ENCODE peak calls at places on chromosome 12, in seven cellular contexts. One of them, this sample, is unnamed.

GRCh38 chr12:57895337-57896138 is 45.8 kb upstream of the ATP23 start:
- DNase-seq in thyroid gland: no peak
- DNase-seq in activated T-helper 1 cell treated with Interleukin-2 at 50 U/mL for 16 hours: no peak
- DNase-seq in effector CD4-positive, alpha-beta T cell: no peak
- DNase-seq in H54: no peak
- DNase-seq in HEK293T: no peak
- DNase-seq in stimulated activated CD8-positive, alpha-beta memory T cell treated with anti-CD3 and anti-CD28 coated beads, Interleukin-2, amount 100 ng/mL, for 1 hour: no peak
- DNase-seq in this sample: no peak

GRCh38 chr12:112936927-112937326 is 1.3 kb upstream of the OAS3 start:
- DNase-seq in thyroid gland: no peak
- DNase-seq in activated T-helper 1 cell treated with Interleukin-2 at 50 U/mL for 16 hours: no peak
- DNase-seq in effector CD4-positive, alpha-beta T cell: no peak
- DNase-seq in H54: no peak
- DNase-seq in HEK293T: no peak
- DNase-seq in stimulated activated CD8-positive, alpha-beta memory T cell treated with anti-CD3 and anti-CD28 coated beads, Interleukin-2, amount 100 ng/mL, for 1 hour: no peak
- DNase-seq in this sample: no peak

GRCh38 chr12:43550831-43551270 is 1.2 kb downstream of the ADAMTS20 start:
- DNase-seq in thyroid gland: no peak
- DNase-seq in activated T-helper 1 cell treated with Interleukin-2 at 50 U/mL for 16 hours: no peak
- DNase-seq in effector CD4-positive, alpha-beta T cell: no peak
- DNase-seq in H54: no peak
- DNase-seq in HEK293T: no peak
- DNase-seq in stimulated activated CD8-positive, alpha-beta memory T cell treated with anti-CD3 and anti-CD28 coated beads, Interleukin-2, amount 100 ng/mL, for 1 hour: no peak
- DNase-seq in this sample: peak

GRCh38 chr12:53213348-53213747 is 6.3 kb upstream of the ITGB7 start:
- DNase-seq in thyroid gland: peak
- DNase-seq in activated T-helper 1 cell treated with Interleukin-2 at 50 U/mL for 16 hours: peak
- DNase-seq in effector CD4-positive, alpha-beta T cell: peak
- DNase-seq in H54: peak
- DNase-seq in HEK293T: peak
- DNase-seq in stimulated activated CD8-positive, alpha-beta memory T cell treated with anti-CD3 and anti-CD28 coated beads, Interleukin-2, amount 100 ng/mL, for 1 hour: peak
- DNase-seq in this sample: peak

GRCh38 chr12:100593490-100593889 is 20.0 kb downstream of the GAS2L3 start:
- DNase-seq in thyroid gland: no peak
- DNase-seq in activated T-helper 1 cell treated with Interleukin-2 at 50 U/mL for 16 hours: no peak
- DNase-seq in effector CD4-positive, alpha-beta T cell: no peak
- DNase-seq in H54: no peak
- DNase-seq in HEK293T: no peak
- DNase-seq in stimulated activated CD8-positive, alpha-beta memory T cell treated with anti-CD3 and anti-CD28 coated beads, Interleukin-2, amount 100 ng/mL, for 1 hour: no peak
- DNase-seq in this sample: no peak

GRCh38 chr12:93879476-93880376 is 202.6 kb downstream of the CRADD start:
- DNase-seq in thyroid gland: no peak
- DNase-seq in activated T-helper 1 cell treated with Interleukin-2 at 50 U/mL for 16 hours: no peak
- DNase-seq in effector CD4-positive, alpha-beta T cell: no peak
- DNase-seq in H54: no peak
- DNase-seq in HEK293T: no peak
- DNase-seq in stimulated activated CD8-positive, alpha-beta memory T cell treated with anti-CD3 and anti-CD28 coated beads, Interleukin-2, amount 100 ng/mL, for 1 hour: no peak
- DNase-seq in this sample: no peak

GRCh38 chr12:110234197-110235154 is 46.6 kb upstream of the ATP2A2 start:
- DNase-seq in thyroid gland: no peak
- DNase-seq in activated T-helper 1 cell treated with Interleukin-2 at 50 U/mL for 16 hours: no peak
- DNase-seq in effector CD4-positive, alpha-beta T cell: no peak
- DNase-seq in H54: no peak
- DNase-seq in HEK293T: no peak
- DNase-seq in stimulated activated CD8-positive, alpha-beta memory T cell treated with anti-CD3 and anti-CD28 coated beads, Interleukin-2, amount 100 ng/mL, for 1 hour: no peak
- DNase-seq in this sample: no peak

GRCh38 chr12:21265932-21266331 is 68.8 kb downstream of the SLCO1A2 start:
- DNase-seq in thyroid gland: no peak
- DNase-seq in activated T-helper 1 cell treated with Interleukin-2 at 50 U/mL for 16 hours: no peak
- DNase-seq in effector CD4-positive, alpha-beta T cell: no peak
- DNase-seq in H54: no peak
- DNase-seq in HEK293T: no peak
- DNase-seq in stimulated activated CD8-positive, alpha-beta memory T cell treated with anti-CD3 and anti-CD28 coated beads, Interleukin-2, amount 100 ng/mL, for 1 hour: no peak
- DNase-seq in this sample: no peak

GRCh38 chr12:32126720-32127119 is 20.1 kb downstream of the BICD1 start:
- DNase-seq in thyroid gland: no peak
- DNase-seq in activated T-helper 1 cell treated with Interleukin-2 at 50 U/mL for 16 hours: no peak
- DNase-seq in effector CD4-positive, alpha-beta T cell: no peak
- DNase-seq in H54: no peak
- DNase-seq in HEK293T: no peak
- DNase-seq in stimulated activated CD8-positive, alpha-beta memory T cell treated with anti-CD3 and anti-CD28 coated beads, Interleukin-2, amount 100 ng/mL, for 1 hour: no peak
- DNase-seq in this sample: no peak

GRCh38 chr12:12983420-12984035 is 16.5 kb downstream of the HEBP1 start:
- DNase-seq in thyroid gland: no peak
- DNase-seq in activated T-helper 1 cell treated with Interleukin-2 at 50 U/mL for 16 hours: no peak
- DNase-seq in effector CD4-positive, alpha-beta T cell: no peak
- DNase-seq in H54: peak
- DNase-seq in HEK293T: peak
- DNase-seq in stimulated activated CD8-positive, alpha-beta memory T cell treated with anti-CD3 and anti-CD28 coated beads, Interleukin-2, amount 100 ng/mL, for 1 hour: no peak
- DNase-seq in this sample: peak

GRCh38 chr12:59657266-59657665 is 61.4 kb downstream of the SLC16A7 start:
- DNase-seq in thyroid gland: no peak
- DNase-seq in activated T-helper 1 cell treated with Interleukin-2 at 50 U/mL for 16 hours: no peak
- DNase-seq in effector CD4-positive, alpha-beta T cell: no peak
- DNase-seq in H54: no peak
- DNase-seq in HEK293T: no peak
- DNase-seq in stimulated activated CD8-positive, alpha-beta memory T cell treated with anti-CD3 and anti-CD28 coated beads, Interleukin-2, amount 100 ng/mL, for 1 hour: no peak
- DNase-seq in this sample: no peak

GRCh38 chr12:128644664-128645296 is 179.0 kb downstream of the SLC15A4 start:
- DNase-seq in thyroid gland: peak
- DNase-seq in activated T-helper 1 cell treated with Interleukin-2 at 50 U/mL for 16 hours: no peak
- DNase-seq in effector CD4-positive, alpha-beta T cell: no peak
- DNase-seq in H54: peak
- DNase-seq in HEK293T: peak
- DNase-seq in stimulated activated CD8-positive, alpha-beta memory T cell treated with anti-CD3 and anti-CD28 coated beads, Interleukin-2, amount 100 ng/mL, for 1 hour: peak
- DNase-seq in this sample: peak